ENCODE peak calls at places on chromosomes 13 and 19, in nine cellular contexts. A is islet precursor cell, D is AG09319, Z is memory B cell, X is cardiac muscle cell, K is T-helper 2 cell, C is MV-4-11, M is AG08396, G is dermis blood vessel endothelial cell. T is an unnamed sample.
A peak's percentile ranks its signal among the peaks of the same experiment; 100 is the strongest.

GRCh38 chr19:54164369-54165068 is 5.0 kb upstream of the LENG1 start:
- DNase-seq in A (peak; percentile 96), D (no peak), Z (no peak), X (peak; percentile 70), K (no peak), C (peak; percentile 79), M (peak; percentile 86), G (peak; percentile 81), T (peak; percentile 55)

GRCh38 chr13:47903836-47904235 is 97.2 kb downstream of the SUCLA2 start:
- DNase-seq in A (no peak), D (no peak), Z (no peak), X (no peak), K (no peak), C (peak; percentile 93), M (peak; percentile 39), G (peak; percentile 20), T (no peak)

GRCh38 chr19:6587998-6588507 is 2.9 kb downstream of the CD70 start:
- DNase-seq in A (no peak), D (no peak), Z (peak; percentile 49), X (no peak), K (no peak), C (no peak), M (no peak), G (no peak), T (no peak)

GRCh38 chr19:29528350-29528945 is 2.7 kb downstream of the VSTM2B start:
- DNase-seq in A (peak; percentile 89), D (peak; percentile 20), Z (no peak), X (peak; percentile 87), K (peak; percentile 16), C (peak; percentile 24), M (peak; percentile 93), G (peak; percentile 80), T (peak; percentile 26)

GRCh38 chr13:28535734-28536133 is 40.8 kb upstream of the FLT1 start:
- DNase-seq in A (no peak), D (no peak), Z (no peak), X (no peak), K (no peak), C (no peak), M (no peak), G (no peak), T (no peak)

GRCh38 chr13:113917523-113918371 is 53.9 kb upstream of the GAS6 start:
- DNase-seq in A (peak; percentile 43), D (no peak), Z (no peak), X (no peak), K (no peak), C (no peak), M (no peak), G (no peak), T (no peak)

GRCh38 chr13:95650691-95651090 is 6.2 kb upstream of the DZIP1 start:
- DNase-seq in A (no peak), D (no peak), Z (no peak), X (no peak), K (no peak), C (peak; percentile 26), M (no peak), G (no peak), T (no peak)

GRCh38 chr13:24459234-24459633 is 53.3 kb downstream of the PARP4 start:
- DNase-seq in A (no peak), D (peak; percentile 47), Z (no peak), X (no peak), K (no peak), C (peak; percentile 59), M (peak; percentile 65), G (peak; percentile 4), T (no peak)

GRCh38 chr19:13208964-13209796 is 59.0 kb downstream of the IER2 start:
- DNase-seq in A (no peak), D (no peak), Z (peak; percentile 33), X (no peak), K (no peak), C (no peak), M (no peak), G (no peak), T (no peak)

GRCh38 chr19:3336680-3337523 is 29.5 kb upstream of the NFIC start:
- DNase-seq in A (no peak), D (no peak), Z (no peak), X (no peak), K (no peak), C (no peak), M (peak; percentile 72), G (no peak), T (no peak)

GRCh38 chr13:72651196-72651595 is 76.2 kb downstream of the MZT1 start:
- DNase-seq in A (no peak), D (no peak), Z (no peak), X (peak; percentile 37), K (no peak), C (no peak), M (no peak), G (no peak), T (no peak)

GRCh38 chr19:32010071-32010470 is 335.3 kb upstream of the ZNF507 start:
- DNase-seq in A (peak; percentile 9), D (no peak), Z (no peak), X (no peak), K (no peak), C (no peak), M (no peak), G (no peak), T (no peak)

GRCh38 chr13:48265217-48265815 is 32.3 kb downstream of the ITM2B start:
- DNase-seq in A (no peak), D (no peak), Z (peak; percentile 21), X (no peak), K (no peak), C (peak; percentile 85), M (no peak), G (no peak), T (peak; percentile 6)

GRCh38 chr19:48872884-48873475 is 759 bp downstream of the PPP1R15A start:
- DNase-seq in A (peak; percentile 91), D (peak; percentile 89), Z (peak; percentile 68), X (peak; percentile 93), K (no peak), C (peak; percentile 97), M (peak; percentile 88), G (peak; percentile 96), T (peak; percentile 93)

GRCh38 chr19:51094696-51095279 is 12.1 kb upstream of the KLK14 start:
- DNase-seq in A (peak; percentile 68), D (no peak), Z (peak; percentile 30), X (peak; percentile 68), K (no peak), C (peak; percentile 21), M (peak; percentile 63), G (peak; percentile 44), T (no peak)

GRCh38 chr19:54023191-54023590 is 31.8 kb downstream of the CACNG6 start:
- DNase-seq in A (no peak), D (no peak), Z (no peak), X (no peak), K (no peak), C (peak; percentile 66), M (no peak), G (no peak), T (no peak)

GRCh38 chr13:85509512-85509911 is 289.7 kb downstream of the SLITRK6 start:
- DNase-seq in A (no peak), D (no peak), Z (no peak), X (no peak), K (no peak), C (no peak), M (peak; percentile 3), G (no peak), T (no peak)

GRCh38 chr13:103081435-103081834 is 15.2 kb upstream of the SLC10A2 start:
- DNase-seq in A (no peak), D (no peak), Z (no peak), X (no peak), K (no peak), C (no peak), M (no peak), G (no peak), T (no peak)

GRCh38 chr19:29714371-29714952 is 599 bp downstream of the C19orf12 start:
- DNase-seq in A (no peak), D (no peak), Z (no peak), X (no peak), K (peak; percentile 28), C (no peak), M (no peak), G (no peak), T (peak; percentile 72)

GRCh38 chr13:75485286-75486062 is 3.5 kb upstream of the TBC1D4 start:
- DNase-seq in A (peak; percentile 76), D (no peak), Z (no peak), X (no peak), K (no peak), C (peak; percentile 51), M (no peak), G (peak; percentile 21), T (no peak)

GRCh38 chr19:9934132-9934950 is 2.0 kb downstream of the OLFM2 start:
- DNase-seq in A (peak; percentile 88), D (no peak), Z (peak; percentile 95), X (peak; percentile 88), K (peak; percentile 75), C (peak; percentile 60), M (peak; percentile 89), G (peak; percentile 79), T (peak; percentile 79)

GRCh38 chr19:58566989-58567388 is 6.1 kb downstream of the MZF1 start:
- DNase-seq in A (no peak), D (no peak), Z (no peak), X (no peak), K (no peak), C (no peak), M (no peak), G (no peak), T (no peak)

GRCh38 chr19:34667349-34668076 is 9.4 kb downstream of the SCGB2B2 start:
- DNase-seq in A (no peak), D (no peak), Z (no peak), X (no peak), K (no peak), C (no peak), M (peak; percentile 26), G (peak; percentile 46), T (no peak)

GRCh38 chr19:40379446-40380198 is 10.4 kb downstream of the HIPK4 start:
- DNase-seq in A (no peak), D (no peak), Z (no peak), X (no peak), K (no peak), C (no peak), M (no peak), G (no peak), T (no peak)

GRCh38 chr13:21670883-21671792 is at the start of gene FGF9:
- DNase-seq in A (peak; percentile 90), D (peak; percentile 25), Z (peak; percentile 77), X (peak; percentile 92), K (peak; percentile 64), C (peak; percentile 22), M (peak; percentile 90), G (peak; percentile 75), T (peak; percentile 83)